ENCODE peak calls at places on chromosomes 5 and 9, in eight cellular contexts. J, F, H, E, B, O, Y and R are unnamed samples.
A peak's percentile ranks its signal among the peaks of the same experiment; 100 is the strongest.

GRCh38 chr5:140312067-140312790 is 9.3 kb upstream of the PFDN1 start:
- DNase-seq in J (peak; percentile 47), F (no peak), H (peak; percentile 77), E (no peak), B (no peak), O (no peak), Y (no peak), R (no peak)

GRCh38 chr5:43000198-43000840 is 39.8 kb downstream of the ANXA2R start:
- DNase-seq in J (no peak), F (no peak), H (no peak), E (no peak), B (no peak), O (no peak), Y (no peak), R (no peak)

GRCh38 chr9:19999491-20000057 is 210.7 kb upstream of the SLC24A2 start:
- DNase-seq in J (peak; percentile 59), F (no peak), H (peak; percentile 55), E (peak; percentile 66), B (peak; percentile 15), O (no peak), Y (peak; percentile 22), R (no peak)

GRCh38 chr5:174328626-174329299 is 283.3 kb downstream of the NSG2 start:
- DNase-seq in J (no peak), F (no peak), H (peak; percentile 37), E (no peak), B (no peak), O (no peak), Y (no peak), R (no peak)

GRCh38 chr9:32524558-32525461 is 1.2 kb downstream of the RIGI start:
- DNase-seq in J (no peak), F (no peak), H (peak; percentile 27), E (peak; percentile 23), B (no peak), O (no peak), Y (no peak), R (no peak)

GRCh38 chr5:13944564-13945195 is at the start of gene DNAH5:
- DNase-seq in J (no peak), F (no peak), H (no peak), E (no peak), B (no peak), O (no peak), Y (no peak), R (no peak)

GRCh38 chr5:175765858-175766257 is 105.5 kb upstream of the CPLX2 start:
- DNase-seq in J (no peak), F (no peak), H (no peak), E (no peak), B (no peak), O (no peak), Y (no peak), R (no peak)

GRCh38 chr9:91681461-91682305 is 258.1 kb upstream of the NFIL3 start:
- DNase-seq in J (peak; percentile 30), F (peak; percentile 76), H (peak; percentile 87), E (peak; percentile 74), B (no peak), O (peak; percentile 81), Y (peak; percentile 54), R (peak; percentile 66)

GRCh38 chr5:1840741-1841521 is 39.7 kb downstream of the NDUFS6 start:
- DNase-seq in J (no peak), F (no peak), H (no peak), E (no peak), B (no peak), O (no peak), Y (no peak), R (no peak)

GRCh38 chr5:75734913-75735789 is 17.9 kb upstream of the POC5 start:
- DNase-seq in J (no peak), F (no peak), H (peak; percentile 67), E (peak; percentile 11), B (no peak), O (no peak), Y (no peak), R (peak; percentile 20)